ENCODE peak calls at places on chromosome 2, in ten cellular contexts. C is fibroblast of lung; D is suprapubic skin; N is CD8-positive, alpha-beta memory T cell; G is mesendoderm; L is left lung; O is GM23248; J is spleen; V is stomach; P is PC-3. Y is an unnamed sample. For H3K36me3, the result is how much of the 10 kb centered on the place peaks cover.

GRCh38 chr2:5950736-5951135 is 258.6 kb downstream of the SOX11 start:
- DNase-seq in G (no peak), N (no peak), P (no peak), L (no peak), D (no peak), J (no peak), O (no peak), V (no peak), C (no peak), Y (no peak)

GRCh38 chr2:144083211-144083610 is 436.7 kb downstream of the ZEB2 start:
- DNase-seq in L (peak), G (no peak), C (no peak), V (no peak), O (peak), N (no peak), J (no peak), D (no peak), P (peak), Y (no peak)

GRCh38 chr2:152585830-152586484 is 131.3 kb downstream of the PRPF40A start:
- DNase-seq in P (peak), J (no peak), L (no peak), N (no peak), O (peak), D (no peak), G (no peak), C (peak), V (no peak), Y (no peak)

GRCh38 chr2:124001681-124002080 is 23.4 kb upstream of the CNTNAP5 start:
- DNase-seq in N (no peak), D (no peak), L (no peak), O (no peak), G (no peak), J (no peak), C (no peak), V (no peak), P (peak), Y (no peak)

GRCh38 chr2:226227341-226227740 is 572.3 kb downstream of the IRS1 start:
- DNase-seq in J (no peak), D (no peak), O (no peak), L (no peak), V (no peak), G (no peak), N (no peak), P (no peak), C (no peak), Y (no peak)

GRCh38 chr2:177161741-177162440 is 50.7 kb upstream of the HNRNPA3 start:
- DNase-seq in J (no peak), D (no peak), L (no peak), O (peak), C (peak), N (no peak), V (no peak), G (no peak), P (peak), Y (no peak)

GRCh38 chr2:98669675-98670074 is 61.3 kb downstream of the MGAT4A start:
- DNase-seq in N (no peak), V (no peak), C (peak), G (peak), O (no peak), D (no peak), P (no peak), J (no peak), L (no peak), Y (no peak)

GRCh38 chr2:10382313-10383061 is 65.6 kb downstream of the ODC1 start:
- DNase-seq in C (no peak), J (peak), N (peak), G (peak), P (no peak), V (peak), D (no peak), L (peak), O (no peak), Y (peak)

GRCh38 chr2:142791335-142791734 is 86.1 kb upstream of the KYNU start:
- DNase-seq in O (no peak), L (no peak), J (no peak), P (no peak), C (no peak), N (no peak), G (no peak), D (no peak), V (no peak), Y (no peak)

GRCh38 chr2:9982248-9982647 is 30.8 kb downstream of the GRHL1 start:
- DNase-seq in G (no peak), D (no peak), J (no peak), C (peak), L (no peak), N (no peak), V (no peak), O (peak), P (no peak), Y (no peak)

GRCh38 chr2:95057535-95058453 is 32.3 kb downstream of the MAL start:
- DNase-seq in P (no peak), J (peak), N (no peak), C (no peak), L (no peak), V (peak), D (peak), O (no peak), G (no peak), Y (no peak)

GRCh38 chr2:5495616-5496015 is 196.6 kb upstream of the SOX11 start:
- DNase-seq in G (no peak), D (no peak), V (no peak), N (no peak), L (no peak), C (no peak), P (no peak), O (no peak), J (no peak), Y (no peak)

GRCh38 chr2:99354060-99354459 is 16.9 kb downstream of the EIF5B start:
- DNase-seq in O (peak), C (no peak), N (no peak), L (no peak), G (no peak), J (no peak), P (peak), V (no peak), D (no peak), Y (no peak)

GRCh38 chr2:25276569-25277465 is 64.9 kb downstream of the DNMT3A start:
- DNase-seq in N (peak), V (peak), O (no peak), D (no peak), J (peak), C (no peak), L (peak), P (no peak), G (peak), Y (peak)

GRCh38 chr2:72155151-72155550 is 7.5 kb upstream of the CYP26B1 start:
- DNase-seq in C (no peak), D (no peak), L (no peak), N (no peak), V (no peak), J (no peak), O (no peak), G (no peak), P (no peak), Y (no peak)

GRCh38 chr2:8607591-8607990 is 74.3 kb upstream of the ID2 start:
- DNase-seq in J (no peak), D (peak), O (peak), L (no peak), P (peak), V (no peak), G (no peak), N (no peak), C (no peak), Y (no peak)

GRCh38 chr2:237604960-237605359 is 14.4 kb upstream of the RAB17 start:
- DNase-seq in P (peak), G (peak), D (no peak), N (no peak), O (peak), V (peak), J (no peak), L (no peak), C (no peak), Y (no peak)

GRCh38 chr2:160332318-160332717 is 132.2 kb upstream of the ITGB6 start:
- DNase-seq in D (no peak), P (peak), L (no peak), J (no peak), N (peak), G (peak), C (peak), V (no peak), O (peak), Y (no peak)

GRCh38 chr2:79715328-79715727 is 202.5 kb downstream of the CTNNA2 start:
- DNase-seq in C (peak), O (no peak), L (no peak), D (no peak), J (no peak), P (no peak), V (no peak), G (no peak), N (no peak), Y (no peak)

GRCh38 chr2:15840969-15841368 is 99.4 kb upstream of the MYCN start:
- DNase-seq in J (no peak), D (no peak), C (no peak), G (no peak), P (no peak), O (no peak), N (no peak), L (no peak), V (no peak), Y (no peak)
- H3K27ac ChIP-seq in J (no peak), D (no peak), C (no peak), G (no peak), P (no peak), O (no peak), N (no peak), L (no peak), V (no peak), Y (no peak)

GRCh38 chr2:63858291-63858690 is 16.6 kb downstream of the UGP2 start:
- DNase-seq in G (no peak), P (no peak), N (no peak), L (no peak), O (no peak), C (no peak), D (no peak), V (no peak), J (no peak), Y (no peak)
- H3K36me3 ChIP-seq in G (under half), P (under half), N (under half), L (under half), O (under half), C (under half), D (under half), V (half or more), J (half or more), Y (under half)

GRCh38 chr2:220337611-220338440 is 710.4 kb downstream of the SLC4A3 start:
- DNase-seq in G (no peak), L (no peak), V (no peak), J (no peak), N (no peak), D (no peak), C (no peak), O (no peak), P (no peak), Y (no peak)
- H3K27ac ChIP-seq in G (no peak), L (no peak), V (no peak), J (no peak), N (no peak), D (no peak), C (no peak), O (no peak), P (no peak), Y (no peak)

GRCh38 chr2:61238221-61238620 is 76.2 kb downstream of the C2orf74 start:
- DNase-seq in P (no peak), C (no peak), J (no peak), L (no peak), D (no peak), O (no peak), G (no peak), V (no peak), N (no peak), Y (no peak)
- H3K36me3 ChIP-seq in P (under half), C (under half), J (half or more), L (under half), D (under half), O (under half), G (under half), V (half or more), N (under half), Y (under half)